ENCODE peak calls at places on chromosome 20, in seven cellular contexts. X is GM18507; F is memory B cell; D is activated CD4-positive, alpha-beta memory T cell treated with anti-CD3 and anti-CD28 coated beads, Interleukin-2, amount 10 ng/mL, durations not matched to agents 7 days and 5 days; I is NCI-H1105; N is D341Med; L is activated CD4-positive, alpha-beta T cell treated with anti-CD3 and anti-CD28 coated beads for 4 hours. P is an unnamed sample.

GRCh38 chr20:48627737-48628128 is 200.1 kb downstream of the PREX1 start:
- DNase-seq in X (no peak), F (no peak), D (no peak), I (no peak), N (no peak), L (no peak), P (no peak)

GRCh38 chr20:50053790-50054547 is 59.0 kb downstream of the UBE2V1 start:
- DNase-seq in X (no peak), F (no peak), D (no peak), I (no peak), N (no peak), L (no peak), P (no peak)

GRCh38 chr20:54103762-54104600 is 33.6 kb upstream of the BCAS1 start:
- DNase-seq in X (no peak), F (no peak), D (no peak), I (no peak), N (no peak), L (no peak), P (no peak)

GRCh38 chr20:50394569-50394968 is 115.6 kb upstream of the PTPN1 start:
- DNase-seq in X (no peak), F (peak), D (no peak), I (no peak), N (no peak), L (no peak), P (no peak)

GRCh38 chr20:1569417-1569861 is 11.9 kb upstream of the SIRPD start:
- DNase-seq in X (no peak), F (no peak), D (no peak), I (no peak), N (no peak), L (no peak), P (no peak)

GRCh38 chr20:64161595-64162238 is 2.5 kb upstream of the MYT1 start:
- DNase-seq in X (peak), F (no peak), D (peak), I (no peak), N (no peak), L (no peak), P (peak)

GRCh38 chr20:54267510-54268003 is 59.7 kb downstream of the PFDN4 start:
- DNase-seq in X (no peak), F (no peak), D (no peak), I (no peak), N (no peak), L (no peak), P (no peak)

GRCh38 chr20:24935140-24935539 is 13.9 kb upstream of the CST7 start:
- DNase-seq in X (no peak), F (no peak), D (peak), I (no peak), N (no peak), L (no peak), P (no peak)

GRCh38 chr20:45727044-45727443 is 4.9 kb downstream of the SPINT4 start:
- DNase-seq in X (no peak), F (no peak), D (no peak), I (no peak), N (no peak), L (no peak), P (no peak)

GRCh38 chr20:51346686-51347485 is 195.6 kb downstream of the NFATC2 start:
- DNase-seq in X (no peak), F (no peak), D (no peak), I (no peak), N (no peak), L (no peak), P (no peak)

GRCh38 chr20:33576432-33576883 is 85.7 kb upstream of the C20orf144 start:
- DNase-seq in X (no peak), F (no peak), D (no peak), I (peak), N (peak), L (no peak), P (no peak)

GRCh38 chr20:34567885-34568865 is 9.7 kb downstream of the MAP1LC3A start:
- DNase-seq in X (no peak), F (no peak), D (no peak), I (no peak), N (no peak), L (no peak), P (no peak)

GRCh38 chr20:14897608-14898007 is 560.2 kb upstream of the FLRT3 start:
- DNase-seq in X (no peak), F (no peak), D (no peak), I (no peak), N (no peak), L (no peak), P (no peak)

GRCh38 chr20:19901226-19901625 is 115.9 kb upstream of the NAA20 start:
- DNase-seq in X (no peak), F (no peak), D (no peak), I (no peak), N (no peak), L (no peak), P (no peak)

GRCh38 chr20:31764641-31765305 is 25.7 kb downstream of the TPX2 start:
- DNase-seq in X (no peak), F (no peak), D (no peak), I (no peak), N (no peak), L (no peak), P (no peak)

GRCh38 chr20:17614176-17614811 is 44.4 kb downstream of the DSTN start:
- DNase-seq in X (no peak), F (no peak), D (no peak), I (no peak), N (peak), L (no peak), P (no peak)

GRCh38 chr20:14127831-14128230 is 132.5 kb downstream of the MACROD2 start:
- DNase-seq in X (no peak), F (no peak), D (no peak), I (no peak), N (no peak), L (no peak), P (no peak)

GRCh38 chr20:62772994-62773858 is 23.0 kb upstream of the MRGBP start:
- DNase-seq in X (no peak), F (no peak), D (no peak), I (no peak), N (no peak), L (no peak), P (no peak)

GRCh38 chr20:62700261-62700925 is 8.2 kb upstream of the NTSR1 start:
- DNase-seq in X (no peak), F (no peak), D (no peak), I (no peak), N (no peak), L (no peak), P (no peak)

GRCh38 chr20:19212524-19213502 is at the start of gene SLC24A3:
- DNase-seq in X (no peak), F (no peak), D (no peak), I (peak), N (peak), L (no peak), P (no peak)

GRCh38 chr20:61590236-61590635 is 338.2 kb downstream of the CDH4 start:
- DNase-seq in X (no peak), F (no peak), D (no peak), I (no peak), N (no peak), L (no peak), P (no peak)

GRCh38 chr20:25083773-25084615 is 2.1 kb upstream of the VSX1 start:
- DNase-seq in X (no peak), F (no peak), D (no peak), I (peak), N (peak), L (peak), P (peak)

GRCh38 chr20:55649254-55649653 is 356.1 kb downstream of the CBLN4 start:
- DNase-seq in X (no peak), F (no peak), D (no peak), I (no peak), N (no peak), L (no peak), P (no peak)

GRCh38 chr20:49889943-49890650 is 25.2 kb downstream of the SPATA2 start:
- DNase-seq in X (no peak), F (no peak), D (no peak), I (no peak), N (no peak), L (no peak), P (no peak)

GRCh38 chr20:10667560-10668167 is 6.1 kb downstream of the JAG1 start:
- DNase-seq in X (no peak), F (no peak), D (no peak), I (peak), N (no peak), L (no peak), P (no peak)

GRCh38 chr20:47146703-47147102 is 209.8 kb downstream of the ZMYND8 start:
- DNase-seq in X (no peak), F (no peak), D (no peak), I (no peak), N (no peak), L (no peak), P (no peak)

GRCh38 chr20:33506576-33506975 is 16.7 kb downstream of the CBFA2T2 start:
- DNase-seq in X (no peak), F (no peak), D (no peak), I (no peak), N (no peak), L (no peak), P (no peak)

GRCh38 chr20:13996265-13996664 is 949 bp downstream of the MACROD2 start:
- DNase-seq in X (no peak), F (no peak), D (no peak), I (no peak), N (no peak), L (no peak), P (no peak)

GRCh38 chr20:64253443-64253842 is 2.1 kb upstream of the PCMTD2 start:
- DNase-seq in X (no peak), F (no peak), D (no peak), I (no peak), N (no peak), L (no peak), P (no peak)

P was measured in activated naive CD4-positive, alpha-beta T cell treated with anti-CD3 and anti-CD28 coated beads, Interleukin-2, amount 50 U/mL, for 16 hours.